ENCODE peak calls at places on chromosome 15, in five cellular contexts. H is AG04449, C is AG04450, P is RWPE1, V is mesothelial cell of epicardium. W is an unnamed sample.

GRCh38 chr15:89845305-89845893 is 30.7 kb upstream of the ANPEP start:
- DNase-seq in H (peak), V (no peak), P (peak), C (peak), W (no peak)

GRCh38 chr15:68259883-68260282 is 17.7 kb upstream of the FEM1B start:
- DNase-seq in C (no peak), V (no peak), P (no peak), H (no peak), W (no peak)

GRCh38 chr15:93028632-93029612 is 60.1 kb downstream of the RGMA start:
- DNase-seq in V (no peak), P (peak), H (peak), C (peak), W (no peak)

GRCh38 chr15:94080416-94080815 is 150.9 kb upstream of the MCTP2 start:
- DNase-seq in V (no peak), P (peak), H (no peak), C (no peak), W (no peak)

GRCh38 chr15:98881526-98882517 is 125.8 kb downstream of the PGPEP1L start:
- DNase-seq in P (no peak), H (no peak), V (no peak), C (no peak), W (no peak)

GRCh38 chr15:31434418-31435255 is 108.0 kb downstream of the KLF13 start:
- DNase-seq in V (no peak), P (peak), H (no peak), C (peak), W (no peak)

GRCh38 chr15:72492733-72493132 is 18.6 kb downstream of the ARIH1 start:
- DNase-seq in P (no peak), V (no peak), H (no peak), C (no peak), W (no peak)

GRCh38 chr15:50083424-50084025 is 35.5 kb downstream of the ATP8B4 start:
- DNase-seq in P (no peak), C (no peak), H (no peak), V (no peak), W (no peak)

GRCh38 chr15:40582726-40583246 is 11.3 kb upstream of the KNL1 start:
- DNase-seq in H (no peak), C (no peak), V (no peak), P (no peak), W (no peak)

GRCh38 chr15:44033894-44034293 is 161.2 kb downstream of the FRMD5 start:
- DNase-seq in C (no peak), V (no peak), H (no peak), P (peak), W (no peak)

GRCh38 chr15:74378853-74379252 is 11.4 kb upstream of the CYP11A1 start:
- DNase-seq in H (no peak), V (peak), P (no peak), C (no peak), W (no peak)

GRCh38 chr15:68817304-68818087 is 3.2 kb downstream of the ANP32A start:
- DNase-seq in C (no peak), H (no peak), P (peak), V (peak), W (no peak)

GRCh38 chr15:63668601-63669000 is 71.4 kb downstream of the FBXL22 start:
- DNase-seq in V (no peak), H (no peak), P (no peak), C (no peak), W (no peak)

GRCh38 chr15:32688151-32688639 is 29.6 kb upstream of the GREM1 start:
- DNase-seq in P (no peak), H (no peak), V (no peak), C (no peak), W (no peak)

GRCh38 chr15:90915808-90916440 is 12.8 kb downstream of the MAN2A2 start:
- DNase-seq in C (no peak), V (no peak), P (no peak), H (no peak), W (no peak)

GRCh38 chr15:48336940-48337339 is 5.7 kb downstream of the DUT start:
- DNase-seq in C (no peak), V (no peak), P (peak), H (no peak), W (no peak)
- TF ChIP-seq CTCF in C (peak), V (no peak), P (peak), H (peak), W (peak)

GRCh38 chr15:41958002-41958420 is 14.3 kb downstream of the EHD4 start:
- DNase-seq in C (no peak), H (no peak), P (no peak), V (no peak), W (no peak)

GRCh38 chr15:41954036-41954435 is 18.3 kb downstream of the EHD4 start:
- DNase-seq in H (no peak), C (no peak), V (no peak), P (no peak), W (no peak)

GRCh38 chr15:41955100-41955499 is 17.3 kb downstream of the EHD4 start:
- DNase-seq in C (no peak), H (no peak), P (no peak), V (no peak), W (no peak)

GRCh38 chr15:41957021-41957897 is 15.1 kb downstream of the EHD4 start:
- DNase-seq in P (no peak), H (no peak), V (no peak), C (no peak), W (no peak)

DNA sequence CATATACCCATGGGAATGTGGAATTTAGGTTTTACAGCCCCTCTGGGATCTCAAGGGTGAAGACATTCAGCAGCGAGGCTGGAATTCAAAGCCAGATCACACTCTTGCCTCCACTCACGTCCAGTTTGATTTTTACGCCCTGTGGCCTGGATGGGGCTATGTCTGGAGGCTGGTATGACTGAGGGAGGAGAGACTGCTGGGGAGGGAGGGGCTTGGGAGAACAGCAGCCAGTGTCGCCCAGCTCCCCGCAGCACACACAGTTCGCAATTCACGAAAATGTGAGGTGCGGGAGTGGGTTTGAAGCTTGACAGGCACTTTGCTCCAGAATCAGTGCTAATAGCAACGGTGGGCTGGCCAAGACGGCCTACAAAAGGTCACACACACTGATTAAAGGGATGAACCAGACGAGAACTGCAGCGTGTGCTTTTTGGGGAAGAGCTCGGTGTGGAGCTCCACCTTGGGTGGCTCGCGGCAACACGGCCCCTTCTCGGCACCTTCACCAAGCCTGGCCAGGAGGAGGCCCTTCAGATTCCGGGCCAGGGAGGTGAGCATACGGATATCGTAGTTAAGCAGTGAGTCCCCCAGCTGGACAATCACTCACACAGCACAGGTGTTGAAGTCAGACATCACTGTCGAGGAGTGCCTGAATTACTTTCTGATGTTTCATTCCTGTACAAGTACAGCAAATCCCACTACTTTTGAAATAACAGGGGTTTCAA is 16.4 kb downstream of the EHD4 start:
- DNase-seq in C (no peak), H (no peak), P (no peak), V (no peak), W (no peak)
- TF ChIP-seq CTCF in C (no peak), H (no peak), P (no peak), V (no peak), W (no peak)

GRCh38 chr15:35293353-35294130 is 208.4 kb upstream of the NANOGP8 start:
- DNase-seq in V (no peak), H (no peak), P (peak), C (no peak), W (no peak)
- TF ChIP-seq CTCF in V (peak), H (peak), P (no peak), C (peak), W (no peak)

GRCh38 chr15:79674124-79674465 is 222.7 kb downstream of the MTHFS start:
- DNase-seq in H (no peak), V (no peak), P (no peak), C (no peak), W (no peak)

GRCh38 chr15:79678032-79678701 is 218.6 kb downstream of the MTHFS start:
- DNase-seq in H (no peak), P (no peak), C (no peak), V (no peak), W (no peak)

GRCh38 chr15:79676621-79677020 is 220.2 kb downstream of the MTHFS start:
- DNase-seq in C (no peak), V (no peak), P (no peak), H (no peak), W (no peak)

GRCh38 chr15:79675982-79676381 is 220.8 kb downstream of the MTHFS start:
- DNase-seq in P (no peak), H (no peak), V (no peak), C (no peak), W (no peak)

GRCh38 chr15:79673416-79674123 is 223.2 kb downstream of the MTHFS start:
- DNase-seq in P (peak), C (no peak), H (peak), V (no peak), W (no peak)
- TF ChIP-seq CTCF in P (no peak), C (peak), H (no peak), V (no peak), W (no peak)

GRCh38 chr15:75843618-75844610 is 667 bp downstream of the UBE2Q2 start:
- DNase-seq in H (no peak), P (peak), C (no peak), V (peak), W (no peak)

GRCh38 chr15:75840659-75841058 is 2.6 kb upstream of the UBE2Q2 start:
- DNase-seq in V (no peak), C (no peak), P (peak), H (peak), W (no peak)

GRCh38 chr15:75844629-75845390 is 1.6 kb downstream of the UBE2Q2 start:
- DNase-seq in H (no peak), P (no peak), V (no peak), C (no peak), W (no peak)

GRCh38 chr15:75842722-75843617 is at the start of gene UBE2Q2:
- DNase-seq in C (no peak), P (peak), H (no peak), V (peak), W (peak)
- TF ChIP-seq CTCF in C (no peak), P (no peak), H (no peak), V (no peak), W (no peak)

GRCh38 chr15:37517506-37517905 is 416.9 kb upstream of the TMCO5A start:
- DNase-seq in V (no peak), P (no peak), C (no peak), H (no peak), W (no peak)

GRCh38 chr15:37517106-37517505 is 416.8 kb upstream of the MEIS2 start:
- DNase-seq in C (no peak), P (no peak), V (no peak), H (no peak), W (no peak)

GRCh38 chr15:37518436-37518835 is 416.0 kb upstream of the TMCO5A start:
- DNase-seq in V (no peak), P (no peak), C (no peak), H (no peak), W (no peak)

GRCh38 chr15:37520026-37520425 is 414.4 kb upstream of the TMCO5A start:
- DNase-seq in C (no peak), P (no peak), V (no peak), H (no peak), W (no peak)

DNA sequence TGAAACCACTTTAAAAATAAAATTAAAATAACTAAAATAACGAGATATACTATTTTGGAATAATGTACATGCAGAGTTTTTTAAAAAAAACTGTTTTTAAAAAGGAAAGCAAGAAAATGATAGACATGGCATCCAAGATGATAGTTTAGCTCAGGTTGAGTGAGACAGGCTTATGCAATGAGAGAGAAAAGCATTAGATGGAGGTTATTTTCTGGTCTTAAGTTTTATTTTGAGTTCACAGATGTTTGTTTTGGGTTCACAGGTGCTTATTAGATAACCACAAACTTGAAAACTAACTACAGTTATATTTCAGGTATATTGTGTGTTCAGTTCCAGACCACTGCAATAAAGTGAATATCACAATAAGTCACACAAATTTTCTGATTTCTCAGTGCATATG is 413.6 kb upstream of the TMCO5A start:
- DNase-seq in C (no peak), P (no peak), V (no peak), H (no peak), W (no peak)
- TF ChIP-seq CTCF in C (no peak), P (no peak), V (no peak), H (no peak), W (no peak)